ENCODE peak calls at places on chromosomes 16 and 17, in seven cellular contexts. W is cardiac muscle cell, S is ACHN, B is NCI-H510A, X is germinal center, H is left cardiac atrium, J is anterior cingulate cortex. D is an unnamed sample.

GRCh38 chr17:30517786-30518185 is 40.6 kb downstream of the GOSR1 start:
- DNase-seq in J (no peak), X (no peak), S (no peak), W (no peak), H (no peak), B (no peak), D (no peak)

GRCh38 chr16:23581746-23582145 is 14.4 kb downstream of the NDUFAB1 start:
- DNase-seq in X (no peak), B (no peak), J (no peak), W (no peak), S (no peak), H (no peak), D (no peak)

GRCh38 chr16:69861276-69862030 is 89.7 kb upstream of the CLEC18A start:
- DNase-seq in X (no peak), B (no peak), J (peak; percentile 5), W (peak; percentile 75), S (no peak), H (peak; percentile 55), D (peak; percentile 76)

GRCh38 chr16:11349599-11350276 is 4.5 kb downstream of the RMI2 start:
- DNase-seq in S (no peak), B (no peak), J (peak; percentile 56), X (no peak), W (no peak), H (peak; percentile 55), D (peak; percentile 74)

GRCh38 chr17:78342438-78343098 is 17.3 kb downstream of the SOCS3 start:
- DNase-seq in B (no peak), H (peak; percentile 82), S (peak; percentile 94), W (no peak), X (no peak), J (no peak), D (peak; percentile 95)

GRCh38 chr16:17379121-17379571 is 91.6 kb downstream of the XYLT1 start:
- DNase-seq in H (peak; percentile 57), X (no peak), J (no peak), W (peak; percentile 55), S (no peak), B (no peak), D (peak; percentile 54)

GRCh38 chr17:39668141-39668924 is at the start of gene PNMT:
- DNase-seq in H (peak; percentile 84), S (peak; percentile 72), J (no peak), W (peak; percentile 88), B (peak; percentile 70), X (peak; percentile 82), D (peak; percentile 13)

GRCh38 chr17:3944485-3945388 is 19.5 kb downstream of the ATP2A3 start:
- DNase-seq in W (peak; percentile 92), S (peak; percentile 80), X (peak; percentile 67), H (peak; percentile 76), J (peak; percentile 11), B (no peak), D (no peak)

GRCh38 chr17:76546556-76547182 is 6.8 kb downstream of the PRCD start:
- DNase-seq in S (no peak), X (no peak), H (no peak), J (no peak), W (no peak), B (no peak), D (no peak)

GRCh38 chr17:78826836-78827509 is 13.6 kb downstream of the USP36 start:
- DNase-seq in W (no peak), X (no peak), H (no peak), J (no peak), S (no peak), B (no peak), D (no peak)

GRCh38 chr16:988465-989353 is 7.1 kb downstream of the SOX8 start:
- DNase-seq in B (no peak), W (no peak), S (no peak), J (peak; percentile 43), X (no peak), H (no peak), D (no peak)

GRCh38 chr16:58222532-58223316 is 24.8 kb upstream of the CSNK2A2 start:
- DNase-seq in S (peak; percentile 59), B (no peak), H (no peak), W (no peak), J (no peak), X (no peak), D (no peak)

GRCh38 chr17:75077072-75077489 is 10.7 kb upstream of the SLC16A5 start:
- DNase-seq in X (no peak), B (no peak), J (no peak), H (no peak), S (no peak), W (no peak), D (no peak)

GRCh38 chr17:74453665-74454196 is 12.7 kb upstream of the CD300A start:
- DNase-seq in S (peak; percentile 79), B (no peak), H (no peak), W (peak; percentile 93), X (peak; percentile 80), J (no peak), D (peak; percentile 35)

GRCh38 chr16:23537390-23537789 is 19.8 kb downstream of the EARS2 start:
- DNase-seq in X (no peak), W (no peak), J (no peak), B (no peak), H (no peak), S (no peak), D (no peak)

GRCh38 chr17:48100160-48100559 is 1.1 kb downstream of the CBX1 start:
- DNase-seq in X (no peak), J (no peak), S (peak; percentile 46), W (no peak), B (no peak), H (no peak), D (no peak)

GRCh38 chr16:21684199-21684598 is 20.4 kb downstream of the OTOA start:
- DNase-seq in S (peak; percentile 15), H (no peak), W (no peak), X (peak; percentile 69), J (no peak), B (no peak), D (no peak)

GRCh38 chr16:81738831-81739496 is 40.1 kb upstream of the PLCG2 start:
- DNase-seq in W (no peak), X (peak; percentile 86), J (peak; percentile 8), B (no peak), S (no peak), H (peak; percentile 38), D (no peak)

GRCh38 chr17:61402978-61403845 is 3.6 kb downstream of the TBX2 start:
- DNase-seq in W (peak; percentile 39), J (no peak), H (no peak), S (no peak), X (no peak), B (peak; percentile 60), D (no peak)

GRCh38 chr16:87822571-87822970 is 46.7 kb downstream of the SLC7A5 start:
- DNase-seq in S (no peak), X (no peak), W (peak; percentile 74), B (no peak), H (no peak), J (no peak), D (no peak)

GRCh38 chr16:47511882-47512281 is 50.8 kb downstream of the PHKB start:
- DNase-seq in S (no peak), B (no peak), H (no peak), J (no peak), W (no peak), X (no peak), D (no peak)

GRCh38 chr16:53668869-53669268 is 34.8 kb downstream of the RPGRIP1L start:
- DNase-seq in X (no peak), J (no peak), W (no peak), H (no peak), S (no peak), B (no peak), D (no peak)

GRCh38 chr16:77974883-77975282 is 47.5 kb upstream of the CLEC3A start:
- DNase-seq in H (no peak), J (no peak), B (no peak), X (no peak), S (peak; percentile 27), W (peak; percentile 69), D (no peak)

GRCh38 chr17:72388765-72389473 is 268.1 kb downstream of the SOX9 start:
- DNase-seq in X (no peak), H (no peak), S (peak; percentile 93), B (no peak), J (no peak), W (no peak), D (no peak)

GRCh38 chr17:40251576-40251975 is 32.5 kb downstream of the WIPF2 start:
- DNase-seq in H (no peak), X (no peak), W (no peak), S (peak; percentile 55), B (no peak), J (no peak), D (peak; percentile 95)

D was measured in stromal cell of bone marrow.